ENCODE peak calls at places on chromosomes 2 and 18, in eight cellular contexts. Y is hepatocyte; Z is lower lobe of right lung; F is suprapubic skin; O is T-helper 17 cell; D is K562; T is PC-3; I is CD4-positive, alpha-beta T cell. Q is an unnamed sample.

GRCh38 chr2:181955010-181955409 is 30.6 kb upstream of the PPP1R1C start:
- DNase-seq in D (no peak), T (peak; percentile 82), I (no peak), Y (no peak), O (no peak), Z (no peak), F (no peak), Q (no peak)

GRCh38 chr18:25661836-25662235 is 309.9 kb upstream of the ZNF521 start:
- DNase-seq in I (no peak), F (no peak), O (no peak), D (no peak), Y (no peak), T (no peak), Z (no peak), Q (no peak)

GRCh38 chr18:33212363-33212762 is 228.2 kb downstream of the CCDC178 start:
- DNase-seq in T (peak; percentile 34), O (no peak), F (no peak), Y (no peak), Z (no peak), D (no peak), I (no peak), Q (no peak)

GRCh38 chr2:236684534-236685256 is 115.1 kb downstream of the ACKR3 start:
- DNase-seq in I (no peak), T (no peak), D (no peak), F (peak; percentile 44), Z (no peak), Y (no peak), O (no peak), Q (no peak)

GRCh38 chr2:167504061-167504460 is 615.8 kb downstream of the XIRP2 start:
- DNase-seq in T (peak; percentile 59), O (no peak), Y (no peak), Z (no peak), I (no peak), D (no peak), F (no peak), Q (no peak)

GRCh38 chr18:31504455-31505147 is 6.6 kb downstream of the DSG2 start:
- DNase-seq in I (no peak), O (no peak), D (no peak), Y (no peak), F (no peak), T (no peak), Z (no peak), Q (no peak)

GRCh38 chr2:218883491-218884490 is 3.1 kb downstream of the WNT10A start:
- DNase-seq in F (peak; percentile 66), O (peak; percentile 50), I (peak; percentile 60), T (no peak), D (peak; percentile 67), Z (no peak), Y (peak; percentile 71), Q (no peak)

GRCh38 chr18:45399643-45400042 is 215.6 kb upstream of the SLC14A2 start:
- DNase-seq in Y (no peak), O (no peak), F (no peak), T (no peak), D (no peak), Z (no peak), I (no peak), Q (no peak)

GRCh38 chr2:160440888-160441287 is 52.7 kb downstream of the RBMS1 start:
- DNase-seq in Y (no peak), O (no peak), T (no peak), F (no peak), D (no peak), Z (no peak), I (no peak), Q (no peak)

GRCh38 chr2:171410101-171410500 is 23.7 kb downstream of the METTL8 start:
- DNase-seq in T (peak; percentile 60), F (no peak), O (no peak), D (no peak), Y (no peak), I (no peak), Z (no peak), Q (peak; percentile 43)

GRCh38 chr2:108536133-108536780 is 2.0 kb downstream of the LIMS1 start:
- DNase-seq in D (no peak), Z (no peak), Y (no peak), O (no peak), T (peak; percentile 39), I (no peak), F (no peak), Q (no peak)

GRCh38 chr2:219987830-219988229 is 360.4 kb downstream of the SLC4A3 start:
- DNase-seq in I (no peak), Y (peak; percentile 60), D (peak; percentile 5), F (no peak), Z (no peak), T (peak; percentile 82), O (no peak), Q (peak; percentile 93)

GRCh38 chr2:179745615-179746263 is 115.7 kb downstream of the ZNF385B start:
- DNase-seq in F (no peak), D (no peak), I (no peak), O (no peak), Z (peak; percentile 52), T (no peak), Y (no peak), Q (no peak)

GRCh38 chr2:232336241-232336736 is 42.3 kb upstream of the ALPP start:
- DNase-seq in O (peak; percentile 4), T (no peak), I (peak; percentile 28), D (no peak), F (peak; percentile 53), Z (peak; percentile 35), Y (no peak), Q (no peak)

GRCh38 chr2:8623958-8624591 is 57.8 kb upstream of the ID2 start:
- DNase-seq in D (no peak), Z (peak; percentile 30), I (peak; percentile 19), Y (no peak), F (peak; percentile 54), T (peak; percentile 10), O (no peak), Q (no peak)

GRCh38 chr18:10184776-10185175 is 269.7 kb upstream of the APCDD1 start:
- DNase-seq in I (no peak), T (no peak), F (no peak), Y (no peak), Z (no peak), O (no peak), D (no peak), Q (no peak)

GRCh38 chr18:54161267-54161666 is 63.2 kb downstream of the MBD2 start:
- DNase-seq in T (peak; percentile 31), Y (no peak), I (no peak), D (no peak), Z (no peak), O (no peak), F (no peak), Q (no peak)

GRCh38 chr2:1721706-1722483 is 22.4 kb downstream of the PXDN start:
- DNase-seq in O (no peak), D (no peak), F (no peak), I (no peak), Z (no peak), Y (no peak), T (peak; percentile 87), Q (peak; percentile 65)

GRCh38 chr2:189210250-189211075 is 30.9 kb upstream of the COL5A2 start:
- DNase-seq in O (no peak), I (no peak), T (peak; percentile 85), Y (peak; percentile 62), F (peak; percentile 57), D (peak; percentile 50), Z (no peak), Q (peak; percentile 76)

GRCh38 chr2:169354244-169354643 is 8.1 kb downstream of the LRP2 start:
- DNase-seq in O (no peak), I (no peak), Z (no peak), D (no peak), Y (no peak), F (no peak), T (no peak), Q (no peak)

GRCh38 chr18:50507120-50507590 is 52.7 kb upstream of the MAPK4 start:
- DNase-seq in O (no peak), T (peak; percentile 29), F (no peak), Y (peak; percentile 78), I (no peak), D (peak; percentile 20), Z (no peak), Q (peak; percentile 30)

GRCh38 chr2:176285321-176285720 is 16.1 kb downstream of the MTX2 start:
- DNase-seq in T (no peak), O (no peak), Y (no peak), I (no peak), D (no peak), Z (no peak), F (no peak), Q (peak; percentile 15)

GRCh38 chr2:203451011-203451410 is 84.1 kb downstream of the RAPH1 start:
- DNase-seq in T (peak; percentile 17), Z (no peak), D (no peak), O (no peak), I (no peak), F (no peak), Y (no peak), Q (no peak)

GRCh38 chr2:128307595-128307994 is 11.1 kb downstream of the HS6ST1 start:
- DNase-seq in D (no peak), I (no peak), Y (no peak), T (no peak), O (no peak), F (peak; percentile 44), Z (peak; percentile 36), Q (no peak)

GRCh38 chr2:213265679-213266078 is 18.6 kb upstream of the SPAG16 start:
- DNase-seq in F (no peak), Z (no peak), D (no peak), Y (no peak), T (no peak), I (no peak), O (no peak), Q (no peak)

GRCh38 chr2:82007051-82007664 is 1702.6 kb upstream of the LRRTM1 start:
- DNase-seq in Z (no peak), I (no peak), F (no peak), D (no peak), O (no peak), T (no peak), Y (no peak), Q (no peak)
- H3K9me3 ChIP-seq in Z (no peaks in the 10 kb centered on the region), I (no peaks in the 10 kb centered on the region), F (no peaks in the 10 kb centered on the region), D (no peaks in the 10 kb centered on the region), O (no peaks in the 10 kb centered on the region), T (no peaks in the 10 kb centered on the region), Y (no peaks in the 10 kb centered on the region), Q (no peaks in the 10 kb centered on the region)

GRCh38 chr18:70520867-70521266 is 232.0 kb downstream of the SOCS6 start:
- DNase-seq in O (no peak), Y (no peak), Z (no peak), D (no peak), T (no peak), F (no peak), I (no peak), Q (no peak)
- H3K9me3 ChIP-seq in O (no peaks in the 10 kb centered on the region), Y (no peaks in the 10 kb centered on the region), Z (no peaks in the 10 kb centered on the region), D (no peaks in the 10 kb centered on the region), T (no peaks in the 10 kb centered on the region), F (no peaks in the 10 kb centered on the region), I (no peaks in the 10 kb centered on the region), Q (no peaks in the 10 kb centered on the region)

GRCh38 chr2:82124629-82125028 is 1820.1 kb upstream of the LRRTM1 start:
- DNase-seq in T (peak; percentile 59), Y (no peak), O (no peak), I (no peak), F (no peak), Z (no peak), D (no peak), Q (peak; percentile 10)
- H3K9me3 ChIP-seq in T (no peaks in the 10 kb centered on the region), Y (no peaks in the 10 kb centered on the region), O (no peaks in the 10 kb centered on the region), I (no peaks in the 10 kb centered on the region), F (no peaks in the 10 kb centered on the region), Z (no peaks in the 10 kb centered on the region), D (no peaks in the 10 kb centered on the region), Q (no peaks in the 10 kb centered on the region)

DNA sequence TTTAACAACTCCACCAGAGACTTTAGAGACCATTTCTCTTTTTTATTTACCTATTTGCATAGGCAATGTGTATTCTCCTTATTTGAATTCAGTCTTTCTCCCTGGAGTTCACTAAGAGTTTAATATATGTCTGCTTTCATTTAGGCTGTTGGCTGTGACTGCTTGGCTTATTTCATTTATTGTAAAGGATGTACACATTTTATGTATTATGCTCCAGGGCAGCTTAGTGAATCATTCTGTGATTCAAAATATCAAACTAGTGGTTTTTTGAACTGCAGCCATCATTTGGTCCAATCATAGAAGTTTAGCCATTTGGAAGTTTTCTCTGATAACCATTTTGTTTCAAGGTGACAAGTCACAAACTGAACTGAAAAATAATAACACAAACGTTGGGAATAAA is 229.7 kb downstream of the LPIN1 start:
- DNase-seq in F (no peak), O (no peak), D (no peak), Y (no peak), T (peak; percentile 69), I (no peak), Z (no peak), Q (no peak)
- H3K9me3 ChIP-seq in F (peaks cover 4% of the 10 kb centered on the region), O (no peaks in the 10 kb centered on the region), D (peaks cover 10% of the 10 kb centered on the region), Y (peaks cover 15% of the 10 kb centered on the region), T (peaks cover 6% of the 10 kb centered on the region), I (peaks cover 24% of the 10 kb centered on the region), Z (peaks cover 14% of the 10 kb centered on the region), Q (peaks cover 27% of the 10 kb centered on the region)

Q was measured in MG63.